ENCODE peak calls at places on chromosomes 3 and 15, in four cellular contexts. One of them, this sample, is unnamed.

GRCh38 chr15:78157203-78157602 is 8.0 kb downstream of the IDH3A start:
- DNase-seq in HFFc6: no peak
- DNase-seq in B cell: no peak
- DNase-seq in GM06990: no peak
- DNase-seq in this sample: no peak

GRCh38 chr15:56242576-56243116 is 1.0 kb downstream of the RFX7 start:
- DNase-seq in B cell: no peak
- DNase-seq in HFFc6: no peak
- DNase-seq in GM06990: no peak
- DNase-seq in this sample: peak

GRCh38 chr15:52256930-52257733 is 38.5 kb downstream of the MYO5C start:
- DNase-seq in GM06990: no peak
- DNase-seq in HFFc6: no peak
- DNase-seq in B cell: no peak
- DNase-seq in this sample: no peak

GRCh38 chr3:139554628-139555027 is 15.1 kb upstream of the RBP1 start:
- DNase-seq in HFFc6: no peak
- DNase-seq in GM06990: no peak
- DNase-seq in B cell: no peak
- DNase-seq in this sample: no peak

GRCh38 chr3:73608805-73609641 is 15.7 kb downstream of the PDZRN3 start:
- DNase-seq in HFFc6: no peak
- DNase-seq in B cell: no peak
- DNase-seq in GM06990: no peak
- DNase-seq in this sample: no peak

GRCh38 chr3:8223766-8224165 is 277.9 kb upstream of the LMCD1 start:
- DNase-seq in B cell: no peak
- DNase-seq in GM06990: no peak
- DNase-seq in HFFc6: no peak
- DNase-seq in this sample: no peak

GRCh38 chr3:158097141-158097540 is 9.1 kb downstream of the SHOX2 start:
- DNase-seq in B cell: no peak
- DNase-seq in HFFc6: no peak
- DNase-seq in GM06990: peak
- DNase-seq in this sample: no peak

GRCh38 chr3:138066383-138066782 is 49.0 kb downstream of the DZIP1L start:
- DNase-seq in B cell: no peak
- DNase-seq in HFFc6: no peak
- DNase-seq in GM06990: peak
- DNase-seq in this sample: peak

GRCh38 chr3:64152100-64152499 is 73.2 kb downstream of the PRICKLE2 start:
- DNase-seq in GM06990: no peak
- DNase-seq in B cell: no peak
- DNase-seq in HFFc6: peak
- DNase-seq in this sample: no peak

GRCh38 chr15:55289573-55290360 is at the start of gene RAB27A:
- DNase-seq in GM06990: peak
- DNase-seq in B cell: peak
- DNase-seq in HFFc6: peak
- DNase-seq in this sample: peak

GRCh38 chr3:107690522-107691138 is 167.9 kb downstream of the BBX start:
- DNase-seq in B cell: no peak
- DNase-seq in HFFc6: peak
- DNase-seq in GM06990: no peak
- DNase-seq in this sample: peak

GRCh38 chr3:102106421-102107097 is 257.2 kb downstream of the NFKBIZ start:
- DNase-seq in B cell: no peak
- DNase-seq in GM06990: no peak
- DNase-seq in HFFc6: peak
- DNase-seq in this sample: no peak

GRCh38 chr15:92001307-92001706 is 147.8 kb downstream of the SLCO3A1 start:
- DNase-seq in B cell: no peak
- DNase-seq in HFFc6: no peak
- DNase-seq in GM06990: no peak
- DNase-seq in this sample: no peak

GRCh38 chr15:55823191-55823670 is 80.3 kb upstream of the PRTG start:
- DNase-seq in B cell: no peak
- DNase-seq in HFFc6: peak
- DNase-seq in GM06990: no peak
- DNase-seq in this sample: no peak

GRCh38 chr15:73127302-73127936 is 75.2 kb downstream of the NEO1 start:
- DNase-seq in GM06990: peak
- DNase-seq in HFFc6: no peak
- DNase-seq in B cell: no peak
- DNase-seq in this sample: peak

GRCh38 chr15:79673416-79674123 is 223.2 kb downstream of the MTHFS start:
- DNase-seq in B cell: peak
- DNase-seq in HFFc6: peak
- DNase-seq in GM06990: peak
- DNase-seq in this sample: peak

GRCh38 chr3:166783206-166783605 is 596.9 kb downstream of the ZBBX start:
- DNase-seq in HFFc6: no peak
- DNase-seq in GM06990: no peak
- DNase-seq in B cell: no peak
- DNase-seq in this sample: no peak

GRCh38 chr3:19232566-19232965 is 84.3 kb downstream of the KCNH8 start:
- DNase-seq in HFFc6: no peak
- DNase-seq in GM06990: no peak
- DNase-seq in B cell: no peak
- DNase-seq in this sample: no peak

GRCh38 chr3:197507541-197507940 is 48.2 kb downstream of the BDH1 start:
- DNase-seq in B cell: no peak
- DNase-seq in HFFc6: no peak
- DNase-seq in GM06990: no peak
- DNase-seq in this sample: no peak

GRCh38 chr15:72733941-72734738 is 48.1 kb downstream of the BBS4 start:
- DNase-seq in HFFc6: no peak
- DNase-seq in GM06990: no peak
- DNase-seq in B cell: no peak
- DNase-seq in this sample: no peak

GRCh38 chr3:37139567-37140052 is 34.8 kb downstream of the LRRFIP2 start:
- DNase-seq in B cell: no peak
- DNase-seq in GM06990: peak
- DNase-seq in HFFc6: no peak
- DNase-seq in this sample: peak

GRCh38 chr3:11536936-11537612 is 106.6 kb downstream of the VGLL4 start:
- DNase-seq in HFFc6: no peak
- DNase-seq in B cell: no peak
- DNase-seq in GM06990: no peak
- DNase-seq in this sample: no peak

GRCh38 chr15:41011055-41011815 is 58.0 kb downstream of the CHAC1 start:
- DNase-seq in B cell: no peak
- DNase-seq in GM06990: no peak
- DNase-seq in HFFc6: no peak
- DNase-seq in this sample: no peak

GRCh38 chr3:146953523-146954125 is 348.5 kb upstream of the PLSCR5 start:
- DNase-seq in GM06990: no peak
- DNase-seq in B cell: no peak
- DNase-seq in HFFc6: no peak
- DNase-seq in this sample: no peak

GRCh38 chr3:8239095-8239494 is 262.5 kb upstream of the LMCD1 start:
- DNase-seq in B cell: no peak
- DNase-seq in HFFc6: no peak
- DNase-seq in GM06990: no peak
- DNase-seq in this sample: no peak

GRCh38 chr15:47513496-47513895 is 203.8 kb upstream of the SEMA6D start:
- DNase-seq in GM06990: no peak
- DNase-seq in HFFc6: no peak
- DNase-seq in B cell: no peak
- DNase-seq in this sample: no peak

GRCh38 chr3:111681705-111682426 is 86.7 kb upstream of the ZBED2 start:
- DNase-seq in GM06990: no peak
- DNase-seq in B cell: no peak
- DNase-seq in HFFc6: no peak
- DNase-seq in this sample: no peak

GRCh38 chr3:14524920-14525660 is 15.1 kb downstream of the GRIP2 start:
- DNase-seq in B cell: no peak
- DNase-seq in GM06990: no peak
- DNase-seq in HFFc6: no peak
- DNase-seq in this sample: no peak

GRCh38 chr3:115830764-115831395 is 207.6 kb downstream of the GAP43 start:
- DNase-seq in HFFc6: no peak
- DNase-seq in GM06990: no peak
- DNase-seq in B cell: no peak
- DNase-seq in this sample: no peak

GRCh38 chr15:55958349-55958748 is 35.1 kb downstream of the NEDD4 start:
- DNase-seq in HFFc6: no peak
- DNase-seq in B cell: no peak
- DNase-seq in GM06990: no peak
- DNase-seq in this sample: no peak

GRCh38 chr15:51377038-51377761 is 35.7 kb downstream of the GLDN start:
- DNase-seq in HFFc6: peak
- DNase-seq in GM06990: no peak
- DNase-seq in B cell: no peak
- DNase-seq in this sample: no peak

GRCh38 chr3:161412117-161412516 is 40.8 kb upstream of the SPTSSB start:
- DNase-seq in B cell: no peak
- DNase-seq in HFFc6: peak
- DNase-seq in GM06990: no peak
- DNase-seq in this sample: no peak

GRCh38 chr15:58010983-58011382 is 54.5 kb downstream of the ALDH1A2 start:
- DNase-seq in HFFc6: no peak
- DNase-seq in B cell: no peak
- DNase-seq in GM06990: no peak
- DNase-seq in this sample: no peak

GRCh38 chr15:60751985-60752952 is 273.3 kb upstream of the ICE2 start:
- DNase-seq in HFFc6: no peak
- DNase-seq in GM06990: no peak
- DNase-seq in B cell: no peak
- DNase-seq in this sample: no peak

GRCh38 chr15:62412634-62413033 is 247.5 kb upstream of the C2CD4B start:
- DNase-seq in GM06990: no peak
- DNase-seq in HFFc6: no peak
- DNase-seq in B cell: no peak
- DNase-seq in this sample: no peak

GRCh38 chr3:39519554-39519953 is 52.1 kb downstream of the MOBP start:
- DNase-seq in B cell: no peak
- DNase-seq in GM06990: no peak
- DNase-seq in HFFc6: no peak
- DNase-seq in this sample: no peak

GRCh38 chr3:39515681-39516441 is 48.4 kb downstream of the MOBP start:
- DNase-seq in B cell: no peak
- DNase-seq in HFFc6: no peak
- DNase-seq in GM06990: no peak
- DNase-seq in this sample: no peak

GRCh38 chr3:39524107-39524506 is 56.6 kb downstream of the MOBP start:
- DNase-seq in B cell: no peak
- DNase-seq in GM06990: no peak
- DNase-seq in HFFc6: no peak
- DNase-seq in this sample: no peak

GRCh38 chr3:39521456-39521855 is 54.0 kb downstream of the MOBP start:
- DNase-seq in B cell: no peak
- DNase-seq in HFFc6: no peak
- DNase-seq in GM06990: no peak
- DNase-seq in this sample: no peak

GRCh38 chr3:39519076-39519475 is 51.6 kb downstream of the MOBP start:
- DNase-seq in HFFc6: no peak
- DNase-seq in B cell: no peak
- DNase-seq in GM06990: no peak
- DNase-seq in this sample: no peak
- TF ChIP-seq CTCF in HFFc6: no peak
- TF ChIP-seq CTCF in B cell: no peak
- TF ChIP-seq CTCF in GM06990: no peak
- TF ChIP-seq CTCF in this sample: no peak

GRCh38 chr3:193132247-193132646 is 108.8 kb upstream of the PLAAT1 start:
- DNase-seq in B cell: no peak
- DNase-seq in HFFc6: no peak
- DNase-seq in GM06990: no peak
- DNase-seq in this sample: no peak

GRCh38 chr3:193129607-193130006 is 111.4 kb upstream of the PLAAT1 start:
- DNase-seq in B cell: no peak
- DNase-seq in HFFc6: no peak
- DNase-seq in GM06990: no peak
- DNase-seq in this sample: no peak

GRCh38 chr3:193130576-193130975 is 110.4 kb upstream of the PLAAT1 start:
- DNase-seq in B cell: no peak
- DNase-seq in GM06990: no peak
- DNase-seq in HFFc6: no peak
- DNase-seq in this sample: no peak

GRCh38 chr3:193134895-193135294 is 106.1 kb upstream of the PLAAT1 start:
- DNase-seq in B cell: no peak
- DNase-seq in HFFc6: peak
- DNase-seq in GM06990: no peak
- DNase-seq in this sample: no peak

DNA sequence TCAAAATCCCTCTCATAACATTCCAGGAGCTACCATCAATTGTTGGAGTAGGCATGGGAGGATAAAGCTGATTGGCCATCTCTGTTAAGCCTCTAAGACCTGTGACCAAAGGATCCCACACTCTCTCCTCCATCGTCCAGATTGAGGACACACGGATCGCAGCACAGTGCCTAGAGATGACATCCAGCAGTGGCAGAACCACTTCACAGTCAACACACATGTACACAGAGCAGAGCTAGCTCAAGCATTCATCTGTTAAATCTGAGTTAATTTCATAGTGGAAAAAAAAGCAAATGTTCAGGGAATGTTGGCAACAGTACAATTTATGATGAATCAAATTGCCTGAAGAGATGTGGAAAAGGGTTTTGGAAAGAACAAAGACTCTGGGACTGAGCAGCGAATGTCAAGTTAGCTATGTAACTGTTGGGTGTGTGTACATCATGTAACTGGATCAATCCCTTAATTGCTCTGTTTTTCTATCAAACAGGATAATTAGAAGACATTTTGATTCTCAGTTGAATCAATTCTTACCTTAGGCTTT is 108.0 kb upstream of the PLAAT1 start:
- DNase-seq in GM06990: no peak
- DNase-seq in B cell: no peak
- DNase-seq in HFFc6: no peak
- DNase-seq in this sample: no peak
- TF ChIP-seq CTCF in GM06990: no peak
- TF ChIP-seq CTCF in B cell: no peak
- TF ChIP-seq CTCF in HFFc6: no peak
- TF ChIP-seq CTCF in this sample: no peak

GRCh38 chr3:126109860-126110235 is 25.9 kb upstream of the SLC41A3 start:
- DNase-seq in GM06990: no peak
- DNase-seq in B cell: no peak
- DNase-seq in HFFc6: no peak
- DNase-seq in this sample: no peak
- TF ChIP-seq CTCF in GM06990: no peak
- TF ChIP-seq CTCF in B cell: no peak
- TF ChIP-seq CTCF in HFFc6: no peak
- TF ChIP-seq CTCF in this sample: no peak

GRCh38 chr3:44078863-44079262 is 162.8 kb upstream of the TOPAZ1 start:
- DNase-seq in B cell: no peak
- DNase-seq in GM06990: no peak
- DNase-seq in HFFc6: no peak
- DNase-seq in this sample: no peak

GRCh38 chr3:44079916-44080315 is 161.8 kb upstream of the TOPAZ1 start:
- DNase-seq in HFFc6: no peak
- DNase-seq in B cell: no peak
- DNase-seq in GM06990: no peak
- DNase-seq in this sample: no peak

GRCh38 chr3:44076221-44076829 is 165.4 kb upstream of the TOPAZ1 start:
- DNase-seq in HFFc6: no peak
- DNase-seq in B cell: no peak
- DNase-seq in GM06990: no peak
- DNase-seq in this sample: no peak

GRCh38 chr3:44074181-44074580 is 167.5 kb upstream of the TOPAZ1 start:
- DNase-seq in HFFc6: no peak
- DNase-seq in GM06990: no peak
- DNase-seq in B cell: no peak
- DNase-seq in this sample: no peak

GRCh38 chr3:44077267-44077666 is 164.4 kb upstream of the TOPAZ1 start:
- DNase-seq in B cell: no peak
- DNase-seq in HFFc6: no peak
- DNase-seq in GM06990: no peak
- DNase-seq in this sample: no peak
- TF ChIP-seq CTCF in B cell: no peak
- TF ChIP-seq CTCF in HFFc6: peak
- TF ChIP-seq CTCF in GM06990: no peak
- TF ChIP-seq CTCF in this sample: no peak